ENCODE peak calls at places on chromosome 7, in eight cellular contexts. V is stomach, X is spleen, T is HL-60, Z is breast epithelium, W is suprapubic skin, D is SK-N-SH, R is GM23338. P is an unnamed sample.

GRCh38 chr7:156440456-156440855 is 200.1 kb upstream of the RNF32 start:
- DNase-seq in Z (no peak), D (no peak), X (peak; percentile 24), V (no peak), T (no peak), R (no peak), W (no peak), P (no peak)

GRCh38 chr7:27112960-27113949 is 10.8 kb upstream of the HOXA2 start:
- DNase-seq in R (peak; percentile 84), X (no peak), W (peak; percentile 60), V (no peak), Z (no peak), D (peak; percentile 56), T (no peak), P (no peak)

GRCh38 chr7:157526604-157527003 is 189.8 kb downstream of the DNAJB6 start:
- DNase-seq in D (no peak), T (no peak), X (peak; percentile 69), R (no peak), Z (peak; percentile 39), W (no peak), V (peak; percentile 21), P (no peak)

GRCh38 chr7:70092314-70093303 is 494.3 kb downstream of the AUTS2 start:
- DNase-seq in Z (no peak), T (no peak), V (no peak), X (no peak), W (no peak), R (no peak), D (peak; percentile 70), P (no peak)

GRCh38 chr7:94364816-94365215 is 29.9 kb upstream of the COL1A2 start:
- DNase-seq in R (no peak), T (no peak), W (no peak), V (no peak), Z (no peak), D (no peak), X (no peak), P (no peak)

GRCh38 chr7:2843191-2843685 is 870 bp downstream of the GNA12 start:
- DNase-seq in Z (no peak), X (no peak), T (no peak), D (no peak), W (no peak), R (no peak), V (no peak), P (no peak)

GRCh38 chr7:157723205-157723604 is 386.4 kb downstream of the DNAJB6 start:
- DNase-seq in Z (no peak), V (no peak), T (no peak), X (no peak), R (no peak), D (no peak), W (no peak), P (no peak)

GRCh38 chr7:134789967-134790685 is 10.7 kb downstream of the CALD1 start:
- DNase-seq in V (no peak), X (no peak), R (no peak), W (no peak), D (no peak), T (no peak), Z (no peak), P (no peak)

GRCh38 chr7:138684360-138684759 is 16.8 kb downstream of the SVOPL start:
- DNase-seq in R (no peak), W (no peak), Z (no peak), D (no peak), X (no peak), V (no peak), T (no peak), P (no peak)

GRCh38 chr7:33062023-33062781 is at the start of gene NT5C3A:
- DNase-seq in R (peak; percentile 64), T (no peak), X (peak; percentile 94), W (no peak), Z (peak; percentile 52), V (peak; percentile 38), D (peak; percentile 85), P (no peak)

GRCh38 chr7:140726304-140726703 is 29.8 kb downstream of the NDUFB2 start:
- DNase-seq in T (no peak), V (no peak), D (peak; percentile 38), R (peak; percentile 55), X (no peak), Z (no peak), W (no peak), P (no peak)

GRCh38 chr7:127854383-127854782 is 176.9 kb downstream of the LRRC4 start:
- DNase-seq in V (no peak), X (no peak), W (no peak), Z (no peak), R (no peak), D (no peak), T (no peak), P (no peak)

GRCh38 chr7:127858915-127859189 is 172.4 kb downstream of the LRRC4 start:
- DNase-seq in T (no peak), W (no peak), V (no peak), X (no peak), Z (no peak), R (no peak), D (no peak), P (no peak)

GRCh38 chr7:127857464-127857841 is 173.8 kb downstream of the LRRC4 start:
- DNase-seq in Z (no peak), W (no peak), T (no peak), D (no peak), V (no peak), X (no peak), R (no peak), P (no peak)

GRCh38 chr7:127859330-127859729 is 171.9 kb downstream of the LRRC4 start:
- DNase-seq in D (no peak), T (no peak), R (no peak), W (no peak), X (no peak), V (no peak), Z (no peak), P (no peak)

GRCh38 chr7:127858091-127858914 is 172.9 kb downstream of the LRRC4 start:
- DNase-seq in R (no peak), V (no peak), X (no peak), T (no peak), W (no peak), Z (no peak), D (no peak), P (no peak)
- TF ChIP-seq POLR2AphosphoS5 in R (no peak), V (no peak), X (no peak), T (no peak), W (no peak), Z (no peak), D (no peak), P (no peak)

GRCh38 chr7:123941391-123942180 is 16.5 kb downstream of the SPAM1 start:
- DNase-seq in D (no peak), R (peak; percentile 41), Z (no peak), V (no peak), T (no peak), W (no peak), X (no peak), P (no peak)

GRCh38 chr7:123939784-123940183 is 14.7 kb downstream of the SPAM1 start:
- DNase-seq in T (no peak), R (no peak), W (no peak), V (no peak), D (no peak), Z (no peak), X (no peak), P (no peak)

GRCh38 chr7:123936388-123936787 is 11.3 kb downstream of the SPAM1 start:
- DNase-seq in R (no peak), W (no peak), X (no peak), T (no peak), V (no peak), Z (no peak), D (no peak), P (no peak)

GRCh38 chr7:123935436-123936381 is 10.7 kb downstream of the SPAM1 start:
- DNase-seq in R (no peak), D (no peak), W (no peak), V (no peak), T (no peak), Z (no peak), X (no peak), P (no peak)
- H3K27ac ChIP-seq in R (no peak overlapping the region), D (no peak overlapping the region), W (no peak overlapping the region), V (no peak overlapping the region), T (no peak overlapping the region), Z (no peak overlapping the region), X (no peak overlapping the region), P (no peak overlapping the region)

GRCh38 chr7:129123517-129123872 is 21.0 kb upstream of the TSPAN33 start:
- DNase-seq in Z (no peak), D (no peak), T (no peak), X (no peak), R (no peak), W (no peak), V (no peak), P (no peak)
- TF ChIP-seq POLR2AphosphoS5 in Z (no peak), D (no peak), T (no peak), X (no peak), R (no peak), W (no peak), V (no peak), P (no peak)

DNA sequence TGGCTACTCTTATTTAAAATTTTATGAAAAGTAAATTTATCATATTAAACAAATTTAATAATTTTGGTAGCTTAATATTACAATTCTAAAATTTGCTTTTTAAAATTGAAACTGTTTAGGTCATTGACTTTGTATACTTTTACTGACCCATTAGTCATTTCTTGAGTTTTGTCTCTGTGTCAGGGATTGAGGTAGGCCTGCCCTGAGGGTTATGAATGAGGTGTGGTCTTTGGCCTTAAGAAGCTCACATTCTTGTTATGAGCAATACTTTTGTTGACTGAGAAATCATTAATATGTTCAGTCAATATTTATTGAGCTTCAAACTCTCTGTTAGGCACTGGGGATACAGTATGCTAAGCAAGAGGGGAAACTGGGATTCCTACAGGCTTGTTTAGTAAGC is 47.0 kb upstream of the RPA3 start:
- DNase-seq in X (no peak), V (no peak), Z (no peak), T (no peak), R (no peak), W (no peak), D (no peak), P (no peak)
- H3K27ac ChIP-seq in X (no peak overlapping the region), V (peak overlapping the region; percentile 40), Z (peak overlapping the region; percentile 33), T (no peak overlapping the region), R (no peak overlapping the region), W (no peak overlapping the region), D (no peak overlapping the region), P (no peak overlapping the region)

DNA sequence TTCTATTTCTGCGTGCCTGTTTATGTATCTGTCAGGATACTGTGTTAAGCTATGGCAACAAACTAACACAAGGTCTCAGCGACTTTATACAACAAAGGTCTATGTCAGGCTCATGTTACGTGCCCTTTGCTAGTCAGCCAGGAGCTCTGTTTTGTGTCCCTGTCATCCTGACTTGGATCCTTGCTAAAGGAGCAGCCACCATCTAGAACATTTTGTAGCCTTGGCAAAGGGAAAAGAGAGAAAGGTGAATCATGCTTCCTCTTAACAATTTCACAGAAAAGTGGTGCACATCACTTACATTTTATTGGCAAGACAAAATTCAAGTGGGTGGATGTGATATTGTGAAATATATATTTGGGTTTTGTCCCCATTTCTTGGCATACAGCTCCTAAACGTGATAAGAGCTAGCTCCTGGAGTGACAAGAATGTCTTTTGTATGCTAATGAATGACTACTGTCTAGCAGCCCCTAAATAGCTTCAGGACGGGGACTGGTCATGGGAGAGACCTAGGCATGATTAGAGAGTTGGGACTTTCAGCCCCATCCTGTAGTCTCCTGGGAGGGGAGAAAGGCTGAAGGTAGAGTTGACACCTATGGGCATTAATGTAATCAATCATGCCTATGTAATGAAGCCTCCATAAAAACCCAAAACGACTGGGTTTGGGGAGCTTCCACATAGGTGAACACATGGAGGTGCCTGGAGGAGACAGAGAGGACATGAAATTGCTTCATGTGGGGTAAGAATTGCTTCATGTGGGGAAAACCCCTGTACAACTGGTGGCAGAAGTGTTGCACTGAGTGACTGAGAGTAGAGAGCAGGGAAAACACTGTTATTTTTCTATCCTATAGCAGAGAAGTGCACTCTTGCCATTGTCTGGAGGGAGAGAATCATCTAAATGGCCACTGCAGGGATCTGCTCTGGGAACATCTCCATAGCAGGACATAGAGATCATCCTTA is 33.0 kb downstream of the MRPL32 start:
- DNase-seq in X (no peak), T (no peak), W (no peak), D (no peak), V (no peak), R (peak; percentile 5), Z (no peak), P (no peak)
- TF ChIP-seq POLR2AphosphoS5 in X (no peak), T (no peak), W (no peak), D (no peak), V (no peak), R (no peak), Z (peak; percentile 49), P (no peak)